ENCODE peak calls at places on chromosomes 6 and 20, in eight cellular contexts. Q is NCI-H526 treated with DMSO at 0.1 percent for 48 hours; T is stimulated activated CD8-positive, alpha-beta memory T cell treated with anti-CD3 and anti-CD28 coated beads, Interleukin-15, amount 100 ng/mL, for 1 hour; X is H54; G is ELF-1; N is progenitor cell of endocrine pancreas; A is K562; V is mucosa of descending colon. M is an unnamed sample.

GRCh38 chr6:25930532-25931410 is at the start of gene SLC17A2:
- DNase-seq in Q (no peak), T (no peak), X (no peak), G (no peak), N (no peak), A (no peak), V (no peak), M (no peak)

GRCh38 chr20:11891081-11891826 is 26.4 kb upstream of the BTBD3 start:
- DNase-seq in Q (no peak), T (no peak), X (peak), G (peak), N (peak), A (peak), V (peak), M (peak)

GRCh38 chr20:51311636-51312479 is 230.7 kb downstream of the NFATC2 start:
- DNase-seq in Q (no peak), T (no peak), X (no peak), G (peak), N (no peak), A (no peak), V (no peak), M (no peak)

GRCh38 chr20:62244644-62245108 is 6.4 kb downstream of the OSBPL2 start:
- DNase-seq in Q (no peak), T (no peak), X (no peak), G (no peak), N (no peak), A (no peak), V (no peak), M (no peak)

GRCh38 chr6:78483141-78483540 is 384.2 kb upstream of the IRAK1BP1 start:
- DNase-seq in Q (no peak), T (no peak), X (no peak), G (no peak), N (no peak), A (no peak), V (no peak), M (no peak)

GRCh38 chr6:125714431-125715090 is 34.9 kb upstream of the HEY2 start:
- DNase-seq in Q (no peak), T (no peak), X (no peak), G (no peak), N (no peak), A (no peak), V (no peak), M (no peak)

GRCh38 chr20:32973077-32973717 is 31.0 kb downstream of the SUN5 start:
- DNase-seq in Q (no peak), T (no peak), X (no peak), G (peak), N (no peak), A (no peak), V (no peak), M (no peak)

GRCh38 chr6:90492798-90493197 is 94.1 kb downstream of the MAP3K7 start:
- DNase-seq in Q (no peak), T (no peak), X (no peak), G (no peak), N (no peak), A (peak), V (no peak), M (no peak)

GRCh38 chr20:38870733-38871559 is 55.3 kb upstream of the FAM83D start:
- DNase-seq in Q (no peak), T (no peak), X (peak), G (peak), N (no peak), A (no peak), V (peak), M (no peak)

GRCh38 chr20:9884061-9884460 is 45.2 kb upstream of the PAK5 start:
- DNase-seq in Q (no peak), T (no peak), X (no peak), G (no peak), N (no peak), A (no peak), V (no peak), M (no peak)

GRCh38 chr20:57638173-57638894 is 18.1 kb upstream of the ZBP1 start:
- DNase-seq in Q (no peak), T (no peak), X (no peak), G (no peak), N (no peak), A (no peak), V (no peak), M (no peak)

GRCh38 chr6:16524380-16524707 is 236.9 kb downstream of the ATXN1 start:
- DNase-seq in Q (no peak), T (no peak), X (no peak), G (no peak), N (no peak), A (no peak), V (no peak), M (no peak)

GRCh38 chr20:22004946-22005345 is 299.5 kb downstream of the PAX1 start:
- DNase-seq in Q (no peak), T (no peak), X (no peak), G (no peak), N (no peak), A (no peak), V (no peak), M (no peak)